ENCODE peak calls at places on chromosomes 3 and 15, in four cellular contexts. N is activated CD4-positive, alpha-beta T cell treated with anti-CD3 and anti-CD28 coated beads for 36 hours; J is trophoblast cell; M is AG20443. C is an unnamed sample.
A peak's percentile ranks its signal among the peaks of the same experiment; 100 is the strongest.

GRCh38 chr3:172280406-172281051 is 167.7 kb downstream of the GHSR start:
- DNase-seq in N (no peak), J (peak; percentile 78), M (no peak), C (peak; percentile 32)

GRCh38 chr3:65473746-65474145 is 565.0 kb downstream of the MAGI1 start:
- DNase-seq in N (no peak), J (peak; percentile 18), M (peak; percentile 65), C (no peak)

GRCh38 chr15:48616216-48616615 is 29.3 kb downstream of the FBN1 start:
- DNase-seq in N (no peak), J (peak; percentile 70), M (no peak), C (no peak)

GRCh38 chr3:187064210-187065115 is 74.8 kb downstream of the RPL39L start:
- DNase-seq in N (no peak), J (peak; percentile 16), M (peak; percentile 40), C (no peak)

GRCh38 chr3:17431004-17431403 is 311.4 kb downstream of the TBC1D5 start:
- DNase-seq in N (no peak), J (peak; percentile 59), M (peak; percentile 12), C (no peak)

GRCh38 chr3:9600597-9600996 is 47.0 kb upstream of the LHFPL4 start:
- DNase-seq in N (peak; percentile 53), J (peak; percentile 47), M (peak; percentile 48), C (no peak)

GRCh38 chr15:80641384-80641783 is 53.7 kb upstream of the ABHD17C start:
- DNase-seq in N (no peak), J (no peak), M (no peak), C (no peak)

GRCh38 chr3:89521328-89521727 is 413.9 kb downstream of the EPHA3 start:
- DNase-seq in N (no peak), J (no peak), M (no peak), C (no peak)

GRCh38 chr15:101048191-101049011 is 129.2 kb downstream of the LRRK1 start:
- DNase-seq in N (no peak), J (no peak), M (no peak), C (no peak)

GRCh38 chr15:62455441-62455921 is 290.4 kb upstream of the C2CD4B start:
- DNase-seq in N (no peak), J (no peak), M (no peak), C (no peak)

GRCh38 chr15:26773917-26774316 is 1.1 kb upstream of the GABRB3 start:
- DNase-seq in N (no peak), J (no peak), M (no peak), C (no peak)

GRCh38 chr15:69624816-69625215 is 172.2 kb downstream of the RPLP1 start:
- DNase-seq in N (no peak), J (no peak), M (no peak), C (no peak)

GRCh38 chr3:170585008-170585936 is 603 bp downstream of the SLC7A14 start:
- DNase-seq in N (no peak), J (no peak), M (peak; percentile 42), C (no peak)

GRCh38 chr15:80228959-80229610 is 22.9 kb downstream of the CTXND1 start:
- DNase-seq in N (no peak), J (peak; percentile 15), M (peak; percentile 44), C (no peak)

GRCh38 chr3:162390891-162391290 is 894.3 kb downstream of the OTOL1 start:
- DNase-seq in N (no peak), J (peak; percentile 5), M (peak; percentile 65), C (peak; percentile 51)

GRCh38 chr3:130759692-130760338 is 13.2 kb upstream of the PIK3R4 start:
- DNase-seq in N (peak; percentile 72), J (peak; percentile 88), M (peak; percentile 63), C (no peak)

GRCh38 chr3:112984485-112984884 is 6.3 kb upstream of the GTPBP8 start:
- DNase-seq in N (peak; percentile 48), J (no peak), M (no peak), C (no peak)

GRCh38 chr3:170491901-170492300 is 73.2 kb downstream of the CLDN11 start:
- DNase-seq in N (no peak), J (no peak), M (no peak), C (no peak)

GRCh38 chr3:101966202-101966722 is 116.9 kb downstream of the NFKBIZ start:
- DNase-seq in N (no peak), J (no peak), M (no peak), C (no peak)

GRCh38 chr15:100919481-100920405 is 586 bp downstream of the LRRK1 start:
- DNase-seq in N (peak; percentile 38), J (peak; percentile 19), M (peak; percentile 70), C (no peak)

GRCh38 chr15:23690450-23690852 is 3.3 kb upstream of the NDN start:
- DNase-seq in N (no peak), J (no peak), M (peak; percentile 46), C (no peak)

GRCh38 chr15:63372753-63373152 is 8.9 kb downstream of the CA12 start:
- DNase-seq in N (no peak), J (no peak), M (peak; percentile 68), C (no peak)

GRCh38 chr15:82585072-82585471 is 44.8 kb upstream of the RPS17 start:
- DNase-seq in N (no peak), J (no peak), M (peak; percentile 50), C (peak; percentile 16)

GRCh38 chr3:11455977-11456376 is 183.8 kb downstream of the ATG7 start:
- DNase-seq in N (no peak), J (peak; percentile 72), M (no peak), C (no peak)

GRCh38 chr3:141412936-141413354 is 44.6 kb downstream of the ZBTB38 start:
- DNase-seq in N (no peak), J (peak; percentile 73), M (peak; percentile 77), C (no peak)

GRCh38 chr3:133464573-133464972 is 64.7 kb downstream of the BFSP2 start:
- DNase-seq in N (no peak), J (no peak), M (peak; percentile 63), C (no peak)

GRCh38 chr3:181711325-181712135 is at the start of gene SOX2:
- DNase-seq in N (peak; percentile 51), J (peak; percentile 23), M (peak; percentile 81), C (no peak)

GRCh38 chr15:51775967-51776816 is 24.8 kb downstream of the TMOD2 start:
- DNase-seq in N (peak; percentile 64), J (peak; percentile 85), M (peak; percentile 70), C (no peak)

GRCh38 chr15:28002136-28002861 is 96.8 kb downstream of the OCA2 start:
- DNase-seq in N (no peak), J (no peak), M (no peak), C (no peak)

GRCh38 chr3:71585126-71585525 is 1.6 kb upstream of the FOXP1 start:
- DNase-seq in N (peak; percentile 27), J (peak; percentile 16), M (no peak), C (no peak)

GRCh38 chr15:83837946-83838571 is 184.1 kb downstream of the ADAMTSL3 start:
- DNase-seq in N (peak; percentile 37), J (peak; percentile 49), M (peak; percentile 37), C (no peak)

GRCh38 chr3:12467746-12468145 is 16.5 kb upstream of the TSEN2 start:
- DNase-seq in N (no peak), J (peak; percentile 91), M (no peak), C (no peak)

GRCh38 chr3:16801698-16802097 is 83.1 kb upstream of the PLCL2 start:
- DNase-seq in N (peak; percentile 20), J (peak; percentile 87), M (peak; percentile 25), C (peak; percentile 17)

GRCh38 chr15:40114218-40114617 is 5.5 kb upstream of the BMF start:
- DNase-seq in N (no peak), J (no peak), M (no peak), C (no peak)

GRCh38 chr15:43908641-43909040 is 81.8 kb downstream of the WDR76 start:
- DNase-seq in N (no peak), J (no peak), M (no peak), C (no peak)

GRCh38 chr3:29171583-29171990 is 109.3 kb upstream of the RBMS3 start:
- DNase-seq in N (no peak), J (no peak), M (no peak), C (no peak)

GRCh38 chr3:37993067-37993809 is 2.7 kb downstream of the VILL start:
- DNase-seq in N (no peak), J (no peak), M (no peak), C (no peak)

GRCh38 chr15:44029003-44029402 is 166.1 kb downstream of the FRMD5 start:
- DNase-seq in N (no peak), J (no peak), M (no peak), C (no peak)

GRCh38 chr3:85821130-85821756 is 862.5 kb downstream of the CADM2 start:
- DNase-seq in N (peak; percentile 16), J (peak; percentile 24), M (no peak), C (no peak)